ENCODE peak calls at places on chromosomes 11 and 22, in ten cellular contexts. Q, D, V, P, J, C, F, Y, L and K are unnamed samples.

GRCh38 chr11:46121724-46122477 is 647 bp upstream of the PHF21A start:
- DNase-seq in P (peak), Y (peak), L (peak), J (peak), D (peak), Q (peak), F (peak), V (peak), C (peak), K (peak)

GRCh38 chr11:19370100-19370861 is 129.5 kb upstream of the E2F8 start:
- DNase-seq in Q (peak), F (no peak), D (peak), Y (no peak), J (no peak), V (peak), L (peak), P (peak), C (peak), K (peak)

GRCh38 chr11:86047275-86047991 is 21.5 kb downstream of the PICALM start:
- DNase-seq in J (no peak), D (no peak), F (no peak), C (peak), V (peak), P (peak), Q (peak), L (no peak), Y (no peak), K (peak)

GRCh38 chr11:72443016-72443415 is 8.7 kb upstream of the CLPB start:
- DNase-seq in L (no peak), D (no peak), F (no peak), Y (no peak), P (peak), J (no peak), C (peak), Q (peak), V (peak), K (peak)

GRCh38 chr22:43388420-43388851 is 23.4 kb upstream of the MPPED1 start:
- DNase-seq in V (peak), P (peak), F (peak), Y (peak), J (peak), D (peak), L (peak), C (peak), Q (peak), K (peak)

GRCh38 chr11:119359365-119360229 is 13.1 kb upstream of the MFRP start:
- DNase-seq in C (no peak), P (no peak), Y (no peak), F (no peak), Q (no peak), V (peak), L (no peak), J (no peak), D (no peak), K (peak)

GRCh38 chr11:133586903-133587517 is 54.7 kb upstream of the OPCML start:
- DNase-seq in Q (no peak), P (no peak), C (no peak), V (no peak), L (no peak), J (no peak), D (no peak), F (no peak), Y (no peak), K (no peak)

GRCh38 chr22:26264162-26264561 is 94.9 kb downstream of the SEZ6L start:
- DNase-seq in Y (no peak), P (no peak), L (no peak), V (no peak), J (no peak), Q (no peak), C (no peak), D (no peak), F (no peak), K (no peak)

GRCh38 chr11:26947379-26947844 is 46.5 kb upstream of the FIBIN start:
- DNase-seq in J (no peak), P (peak), V (peak), Y (peak), F (peak), L (peak), C (peak), Q (peak), D (peak), K (peak)

GRCh38 chr11:35404397-35404775 is 15.0 kb downstream of the SLC1A2 start:
- DNase-seq in Y (peak), F (peak), V (peak), C (peak), L (peak), P (peak), J (peak), D (no peak), Q (peak), K (no peak)

GRCh38 chr11:11035331-11035730 is 177.5 kb upstream of the ZBED5 start:
- DNase-seq in V (no peak), Y (no peak), F (no peak), D (no peak), C (no peak), L (no peak), P (no peak), Q (peak), J (no peak), K (no peak)

GRCh38 chr22:19429950-19430889 is 1.3 kb downstream of the HIRA start:
- DNase-seq in Q (peak), F (no peak), J (peak), V (peak), P (peak), Y (peak), D (no peak), C (peak), L (peak), K (peak)

GRCh38 chr11:57458410-57459111 is 1.8 kb upstream of the RTN4RL2 start:
- DNase-seq in V (no peak), Y (peak), F (no peak), L (peak), J (peak), D (no peak), P (no peak), Q (no peak), C (peak), K (no peak)

DNA sequence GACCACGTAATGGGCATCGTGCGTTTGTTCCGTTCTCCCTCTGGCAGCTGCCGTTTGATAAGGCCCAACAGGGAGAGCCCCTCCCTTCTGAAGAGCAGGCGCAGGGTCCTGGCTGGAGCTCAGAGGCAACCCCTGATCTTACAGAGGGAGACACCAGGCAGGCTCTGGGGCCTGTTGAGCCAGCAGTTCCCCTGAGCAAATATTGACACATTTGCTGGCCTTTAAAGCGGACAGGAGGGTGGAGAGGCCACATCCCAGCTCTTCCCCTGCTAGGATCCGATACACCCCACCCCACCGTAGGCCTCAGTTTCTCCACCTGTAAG is 11.8 kb upstream of the C1QTNF6 start:
- DNase-seq in L (peak), P (no peak), J (peak), V (peak), D (no peak), Q (no peak), Y (peak), F (no peak), C (no peak), K (no peak)
- H3K4me3 ChIP-seq in L (no peak), P (peak), J (peak), V (peak), D (peak), Q (peak), Y (no peak), F (peak), C (no peak), K (peak)

DNA sequence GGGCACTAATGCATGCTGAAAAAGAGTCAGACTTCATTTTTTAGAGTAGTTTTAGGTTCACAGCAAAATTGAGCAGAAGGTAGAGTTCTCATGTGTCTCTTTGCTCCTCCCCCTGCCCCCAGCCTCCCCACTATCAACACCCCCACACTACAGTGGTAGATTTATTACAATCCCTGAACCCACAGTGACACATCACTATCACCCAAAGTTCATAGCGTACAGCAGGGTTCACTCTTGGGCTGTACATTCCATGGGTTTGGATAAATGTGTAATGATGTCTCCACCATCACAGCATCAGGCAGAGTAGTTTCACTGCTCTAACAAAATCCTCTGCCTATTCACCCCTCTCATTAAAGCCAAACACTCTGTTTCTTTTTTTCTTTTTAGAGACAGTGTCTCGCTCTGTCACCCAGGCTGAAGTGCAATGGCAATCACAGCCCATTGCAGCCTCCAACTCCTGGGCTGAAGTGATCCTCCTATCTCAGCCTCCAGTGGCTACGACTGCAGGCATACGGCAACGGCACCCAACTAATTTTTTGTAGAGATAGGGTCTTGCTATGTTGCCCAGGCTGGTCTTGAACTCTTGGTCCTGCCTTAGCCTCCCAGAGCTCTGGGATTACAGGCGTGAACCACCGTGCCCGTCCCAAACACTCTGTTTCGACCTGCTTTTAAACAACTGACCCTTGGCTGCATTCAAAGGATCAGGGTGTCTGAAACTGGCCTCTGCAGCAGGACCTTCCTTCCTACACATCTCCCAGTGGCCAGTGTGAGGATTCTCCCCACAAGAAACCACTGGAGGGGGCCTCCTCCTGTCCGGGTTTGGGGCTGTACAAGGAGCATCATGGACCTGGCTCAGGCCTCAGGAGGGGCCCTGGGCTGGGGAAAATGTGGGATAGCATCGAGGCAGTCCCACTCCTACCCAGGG is 4.2 kb downstream of the BEST1 start:
- DNase-seq in L (no peak), D (no peak), Q (peak), P (peak), V (no peak), F (no peak), Y (peak), C (peak), J (no peak), K (no peak)
- TF ChIP-seq CTCF in L (no peak), D (no peak), Q (peak), P (peak), V (no peak), F (no peak), Y (no peak), C (no peak), J (no peak), K (no peak)

GRCh38 chr11:13561860-13562259 is 66.1 kb upstream of the PTH start:
- DNase-seq in L (no peak), P (no peak), D (no peak), Q (no peak), C (no peak), Y (no peak), V (no peak), F (no peak), J (no peak), K (no peak)
- H3K4me3 ChIP-seq in L (no peak), P (no peak), D (no peak), Q (no peak), C (no peak), Y (no peak), V (no peak), F (no peak), J (no peak), K (no peak)

GRCh38 chr11:112795142-112795815 is 165.9 kb upstream of the NCAM1 start:
- DNase-seq in J (peak), D (peak), P (peak), Y (peak), V (peak), F (no peak), L (peak), Q (peak), C (peak), K (peak)
- TF ChIP-seq CTCF in J (peak), D (peak), P (peak), Y (peak), V (peak), F (peak), L (peak), Q (peak), C (peak), K (peak)

DNA sequence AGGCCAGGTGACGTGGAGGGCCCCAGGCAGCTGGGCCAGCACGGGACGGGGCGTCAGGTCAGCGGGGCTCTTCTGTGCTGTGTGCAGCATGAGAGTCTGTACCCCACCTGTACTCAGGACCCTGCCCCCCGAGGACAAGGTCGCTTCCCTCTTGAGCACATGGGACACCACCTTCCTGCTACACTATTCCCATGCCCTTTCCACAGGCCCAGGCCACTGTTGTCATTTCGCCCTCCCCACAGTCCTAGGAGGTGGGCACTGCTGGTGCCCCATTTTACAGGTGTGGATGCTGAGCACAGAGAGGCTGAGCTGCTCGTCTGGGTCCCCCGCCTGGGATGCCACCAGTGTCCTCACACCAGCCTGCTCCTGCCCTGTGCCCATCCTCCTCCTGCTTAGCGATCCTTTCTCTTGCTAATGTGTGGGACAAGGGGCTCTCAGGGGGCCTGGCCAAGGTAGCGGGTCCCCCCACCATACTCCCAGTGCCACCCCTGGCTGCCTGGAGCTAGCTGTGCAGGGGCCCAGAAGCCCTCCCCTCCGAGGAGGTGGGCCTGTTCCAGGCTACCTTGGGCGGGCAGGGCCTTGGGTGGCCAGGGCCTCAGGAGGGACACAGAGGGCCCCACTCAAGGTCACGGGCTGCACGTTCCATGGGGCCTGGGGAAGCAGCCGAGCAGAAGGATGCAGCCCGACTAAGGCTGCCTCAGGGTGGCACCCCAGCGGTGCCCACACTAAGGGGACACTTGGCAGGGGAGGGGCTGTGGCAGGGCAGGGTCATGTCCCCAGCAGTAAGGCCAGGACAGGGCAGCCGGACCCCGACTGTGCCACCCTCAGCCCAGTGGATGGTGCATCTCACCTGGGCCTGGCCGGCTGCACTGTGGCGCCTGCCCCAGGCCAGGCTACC is 116.7 kb downstream of the KCNQ1 start:
- DNase-seq in P (no peak), V (no peak), J (peak), C (no peak), L (no peak), Y (no peak), D (peak), Q (no peak), F (no peak), K (no peak)
- H3K4me3 ChIP-seq in P (no peak), V (no peak), J (no peak), C (no peak), L (no peak), Y (no peak), D (no peak), Q (no peak), F (no peak), K (no peak)

GRCh38 chr11:28696591-28696990 is 588.4 kb downstream of the METTL15 start:
- DNase-seq in Q (no peak), P (no peak), D (no peak), V (no peak), Y (no peak), L (no peak), F (no peak), J (no peak), C (peak), K (no peak)

GRCh38 chr11:28702450-28702790 is 594.2 kb downstream of the METTL15 start:
- DNase-seq in F (no peak), L (no peak), C (no peak), Q (no peak), V (peak), J (no peak), D (no peak), P (no peak), Y (no peak), K (no peak)

GRCh38 chr11:28699701-28700100 is 591.5 kb downstream of the METTL15 start:
- DNase-seq in P (no peak), Y (no peak), V (no peak), C (no peak), J (no peak), F (no peak), L (no peak), D (no peak), Q (no peak), K (no peak)

GRCh38 chr11:28701760-28702449 is 593.7 kb downstream of the METTL15 start:
- DNase-seq in Q (no peak), L (peak), C (no peak), D (no peak), F (no peak), P (no peak), J (no peak), V (peak), Y (no peak), K (peak)

DNA sequence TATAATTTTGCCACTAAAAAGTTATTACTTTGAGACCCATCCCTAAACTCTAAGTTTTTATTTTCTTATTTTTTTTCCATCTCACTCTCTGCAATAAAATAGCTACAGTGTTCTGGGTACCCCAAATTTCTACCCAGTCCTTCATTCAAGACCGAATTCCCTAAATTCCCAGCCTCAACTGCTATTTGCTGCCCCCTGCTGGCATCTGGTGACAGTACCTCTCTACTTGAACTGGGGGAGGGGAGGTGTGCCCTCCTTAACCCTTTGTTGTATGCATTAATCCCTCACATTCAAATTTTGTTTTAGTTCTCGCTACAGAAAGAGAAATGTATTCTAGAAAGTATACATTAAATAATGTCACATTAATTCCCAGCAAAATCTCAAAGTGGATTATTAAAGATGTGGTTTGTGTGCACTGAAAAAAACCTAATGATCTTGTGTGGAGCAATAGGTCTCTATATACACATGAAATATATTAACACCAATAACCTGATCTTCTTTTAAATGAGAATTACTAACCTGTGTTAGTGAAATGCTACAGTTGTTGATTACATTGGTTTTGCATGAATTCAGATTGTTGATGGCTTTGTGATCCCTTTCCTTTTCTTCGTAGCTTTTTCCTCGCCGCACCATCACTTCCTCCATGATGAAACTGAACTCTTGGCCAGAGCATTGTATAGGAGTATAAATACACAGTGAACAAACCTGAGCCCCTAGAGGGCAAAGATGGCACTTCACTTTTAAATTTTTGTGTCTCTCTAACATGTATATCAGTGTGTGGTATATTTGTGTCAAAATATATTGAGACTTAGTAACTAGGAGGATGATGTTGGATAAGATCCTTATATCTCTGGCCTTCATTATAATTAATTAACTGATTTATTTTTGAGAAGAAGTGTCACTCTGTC is 590.0 kb downstream of the METTL15 start:
- DNase-seq in F (no peak), P (peak), C (peak), V (peak), J (peak), Y (peak), D (peak), Q (peak), L (peak), K (peak)
- TF ChIP-seq CTCF in F (peak), P (peak), C (peak), V (peak), J (peak), Y (peak), D (peak), Q (peak), L (peak), K (peak)

GRCh38 chr11:34174411-34175041 is 69.1 kb downstream of the NAT10 start:
- DNase-seq in P (peak), Q (peak), F (no peak), J (peak), V (peak), D (peak), L (peak), Y (peak), C (peak), K (peak)
- H3K4me3 ChIP-seq in P (peak), Q (peak), F (no peak), J (peak), V (no peak), D (peak), L (no peak), Y (no peak), C (no peak), K (peak)

GRCh38 chr11:1826552-1827094 is 8.2 kb upstream of the SYT8 start:
- DNase-seq in F (no peak), Y (no peak), J (peak), P (peak), L (peak), C (peak), Q (peak), V (peak), D (peak), K (peak)

GRCh38 chr11:1824221-1825038 is 10.4 kb upstream of the SYT8 start:
- DNase-seq in D (no peak), Y (no peak), C (no peak), P (no peak), Q (no peak), L (no peak), V (no peak), J (no peak), F (no peak), K (no peak)

GRCh38 chr11:1823376-1824220 is 11.2 kb upstream of the SYT8 start:
- DNase-seq in J (no peak), F (no peak), D (peak), Q (no peak), P (no peak), V (no peak), Y (no peak), C (no peak), L (peak), K (no peak)

GRCh38 chr11:1825785-1826451 is 8.9 kb upstream of the SYT8 start:
- DNase-seq in P (no peak), F (no peak), V (no peak), D (peak), J (no peak), Y (no peak), L (no peak), C (no peak), Q (no peak), K (no peak)

GRCh38 chr11:1825039-1825740 is 9.6 kb upstream of the SYT8 start:
- DNase-seq in Y (peak), D (peak), J (no peak), P (no peak), L (peak), C (peak), Q (peak), V (no peak), F (no peak), K (no peak)
- TF ChIP-seq CTCF in Y (peak), D (peak), J (no peak), P (peak), L (peak), C (peak), Q (peak), V (peak), F (peak), K (no peak)

GRCh38 chr11:130675456-130675855 is 227.0 kb downstream of the ADAMTS15 start:
- DNase-seq in L (peak), P (peak), D (peak), F (no peak), Y (peak), C (peak), V (no peak), J (peak), Q (peak), K (no peak)
- H3K4me3 ChIP-seq in L (no peak), P (peak), D (peak), F (no peak), Y (no peak), C (no peak), V (no peak), J (peak), Q (no peak), K (no peak)